ENCODE peak calls at places on chromosomes 13 and 19, in five cellular contexts. D is A549, P is fibroblast of lung, T is foreskin keratinocyte, I is RWPE1. B is an unnamed sample.

GRCh38 chr13:37870895-37871550 is 1.5 kb upstream of the TRPC4 start:
- DNase-seq in D (no peak), P (peak), T (peak), I (peak), B (no peak)

GRCh38 chr19:7868671-7869452 is 5.3 kb downstream of the PRR36 start:
- DNase-seq in D (peak), P (peak), T (no peak), I (peak), B (no peak)

GRCh38 chr13:32125221-32125621 is 93.6 kb downstream of the FRY start:
- DNase-seq in D (no peak), P (peak), T (no peak), I (no peak), B (peak)

GRCh38 chr13:44302948-44303575 is 70.6 kb upstream of the SERP2 start:
- DNase-seq in D (no peak), P (peak), T (no peak), I (no peak), B (no peak)

GRCh38 chr19:53908106-53908932 is 759 bp upstream of the CACNG7 start:
- DNase-seq in D (peak), P (peak), T (no peak), I (peak), B (no peak)

GRCh38 chr19:18814063-18814462 is 17.7 kb upstream of the UPF1 start:
- DNase-seq in D (no peak), P (peak), T (no peak), I (no peak), B (no peak)

GRCh38 chr13:112346173-112346898 is 29.8 kb upstream of the SPACA7 start:
- DNase-seq in D (no peak), P (no peak), T (no peak), I (no peak), B (no peak)

GRCh38 chr13:114097893-114098688 is 34.3 kb downstream of the RASA3 start:
- DNase-seq in D (no peak), P (no peak), T (no peak), I (no peak), B (no peak)

GRCh38 chr13:113724780-113725315 is 34.2 kb upstream of the TMEM255B start:
- DNase-seq in D (peak), P (peak), T (peak), I (peak), B (no peak)

GRCh38 chr19:45581576-45581975 is 3.0 kb downstream of the OPA3 start:
- DNase-seq in D (no peak), P (no peak), T (no peak), I (no peak), B (no peak)

DNA sequence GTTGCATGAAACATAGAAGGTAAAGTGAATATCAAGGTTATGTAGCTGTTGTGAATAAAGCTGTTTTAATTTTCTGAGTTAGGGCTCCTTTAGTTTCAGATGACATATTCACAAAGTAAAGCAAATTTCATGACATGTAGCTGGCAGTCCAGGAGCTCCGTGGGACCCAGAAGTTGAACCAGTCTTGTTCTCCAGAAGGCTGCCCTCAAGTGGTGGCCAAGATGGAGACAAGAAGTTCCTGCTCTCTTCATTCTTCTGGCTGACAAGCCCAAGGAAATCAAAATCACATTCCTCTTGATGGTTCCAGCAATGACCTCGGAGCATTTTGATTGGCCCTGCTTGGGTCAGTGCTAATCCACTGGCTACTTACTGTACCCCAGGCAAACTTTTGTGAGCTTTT is 128.7 kb downstream of the LIG4 start:
- DNase-seq in D (no peak), P (peak), T (no peak), I (no peak), B (peak)
- TF ChIP-seq CTCF in D (no peak), P (no peak), T (no peak), I (no peak), B (peak)

GRCh38 chr13:98338312-98338711 is 161.2 kb upstream of the RNF113B start:
- DNase-seq in D (no peak), P (no peak), T (no peak), I (no peak), B (no peak)
- TF ChIP-seq CTCF in D (no peak), P (no peak), T (no peak), I (no peak), B (no peak)

GRCh38 chr19:2719910-2720776 is 1.0 kb downstream of the DIRAS1 start:
- DNase-seq in D (no peak), P (peak), T (no peak), I (no peak), B (no peak)
- TF ChIP-seq CTCF in D (no peak), P (peak), T (no peak), I (no peak), B (peak)

GRCh38 chr13:104534847-104535246 is 1468.6 kb upstream of the SLC10A2 start:
- DNase-seq in D (no peak), P (no peak), T (no peak), I (no peak), B (no peak)
- TF ChIP-seq CTCF in D (no peak), P (no peak), T (peak), I (no peak), B (no peak)

GRCh38 chr13:40379186-40379585 is 287.3 kb downstream of the FOXO1 start:
- DNase-seq in D (no peak), P (no peak), T (no peak), I (no peak), B (no peak)
- TF ChIP-seq CTCF in D (no peak), P (no peak), T (no peak), I (no peak), B (no peak)

B was measured in AG09309.